ENCODE peak calls at places on chromosomes 5 and 9, in six cellular contexts. One of them, this sample, is unnamed.
A peak's percentile ranks its signal among the peaks of the same experiment; 100 is the strongest.

GRCh38 chr5:61351733-61352132 is 19.7 kb downstream of the ZSWIM6 start:
- DNase-seq in iPS DF 6.9: no peak
- DNase-seq in right atrium auricular region: no peak
- DNase-seq in fibroblast of pulmonary artery: no peak
- DNase-seq in SJSA1: no peak
- DNase-seq in GM23248: no peak
- DNase-seq in this sample: no peak

GRCh38 chr5:76441101-76441500 is 38.0 kb downstream of the IQGAP2 start:
- DNase-seq in GM23248: no peak
- DNase-seq in iPS DF 6.9: no peak
- DNase-seq in right atrium auricular region: no peak
- DNase-seq in fibroblast of pulmonary artery: no peak
- DNase-seq in SJSA1: no peak
- DNase-seq in this sample: no peak

GRCh38 chr9:135252980-135253304 is 165.5 kb downstream of the OLFM1 start:
- DNase-seq in SJSA1: no peak
- DNase-seq in iPS DF 6.9: no peak
- DNase-seq in right atrium auricular region: no peak
- DNase-seq in GM23248: peak; percentile 15
- DNase-seq in fibroblast of pulmonary artery: no peak
- DNase-seq in this sample: no peak

GRCh38 chr9:91693226-91693625 is 256.8 kb downstream of the ROR2 start:
- DNase-seq in iPS DF 6.9: no peak
- DNase-seq in right atrium auricular region: peak; percentile 44
- DNase-seq in fibroblast of pulmonary artery: no peak
- DNase-seq in GM23248: no peak
- DNase-seq in SJSA1: no peak
- DNase-seq in this sample: no peak

GRCh38 chr5:74767579-74767913 is 497 bp downstream of the NSA2 start:
- DNase-seq in GM23248: peak; percentile 81
- DNase-seq in SJSA1: no peak
- DNase-seq in right atrium auricular region: no peak
- DNase-seq in fibroblast of pulmonary artery: peak; percentile 63
- DNase-seq in iPS DF 6.9: no peak
- DNase-seq in this sample: peak; percentile 31

GRCh38 chr5:98568336-98568735 is 205.1 kb upstream of the RGMB start:
- DNase-seq in right atrium auricular region: no peak
- DNase-seq in GM23248: peak; percentile 66
- DNase-seq in SJSA1: no peak
- DNase-seq in fibroblast of pulmonary artery: no peak
- DNase-seq in iPS DF 6.9: no peak
- DNase-seq in this sample: no peak

GRCh38 chr5:78630047-78630446 is 18.5 kb downstream of the LHFPL2 start:
- DNase-seq in GM23248: no peak
- DNase-seq in fibroblast of pulmonary artery: no peak
- DNase-seq in iPS DF 6.9: no peak
- DNase-seq in SJSA1: no peak
- DNase-seq in right atrium auricular region: no peak
- DNase-seq in this sample: no peak

GRCh38 chr9:27528886-27529315 is 713 bp downstream of the MOB3B start:
- DNase-seq in GM23248: peak; percentile 38
- DNase-seq in fibroblast of pulmonary artery: peak; percentile 11
- DNase-seq in iPS DF 6.9: no peak
- DNase-seq in SJSA1: no peak
- DNase-seq in right atrium auricular region: peak; percentile 70
- DNase-seq in this sample: no peak

GRCh38 chr9:126327016-126327749 is 554 bp downstream of the MVB12B start:
- DNase-seq in fibroblast of pulmonary artery: no peak
- DNase-seq in iPS DF 6.9: no peak
- DNase-seq in GM23248: peak; percentile 23
- DNase-seq in SJSA1: no peak
- DNase-seq in right atrium auricular region: no peak
- DNase-seq in this sample: no peak

GRCh38 chr5:105836263-105836662 is 1834.5 kb downstream of the EFNA5 start:
- DNase-seq in fibroblast of pulmonary artery: peak; percentile 47
- DNase-seq in GM23248: peak; percentile 74
- DNase-seq in right atrium auricular region: no peak
- DNase-seq in iPS DF 6.9: no peak
- DNase-seq in SJSA1: no peak
- DNase-seq in this sample: no peak
- H3K4me3 ChIP-seq in fibroblast of pulmonary artery: no peak overlapping the region
- H3K4me3 ChIP-seq in GM23248: no peak overlapping the region
- H3K4me3 ChIP-seq in right atrium auricular region: no peak overlapping the region
- H3K4me3 ChIP-seq in iPS DF 6.9: no peak overlapping the region
- H3K4me3 ChIP-seq in SJSA1: no peak overlapping the region
- H3K4me3 ChIP-seq in this sample: no peak overlapping the region

GRCh38 chr9:99118782-99119466 is 14.0 kb downstream of the TGFBR1 start:
- DNase-seq in GM23248: no peak
- DNase-seq in right atrium auricular region: no peak
- DNase-seq in fibroblast of pulmonary artery: no peak
- DNase-seq in iPS DF 6.9: no peak
- DNase-seq in SJSA1: no peak
- DNase-seq in this sample: peak; percentile 85
- H3K4me3 ChIP-seq in GM23248: no peak overlapping the region
- H3K4me3 ChIP-seq in right atrium auricular region: no peak overlapping the region
- H3K4me3 ChIP-seq in fibroblast of pulmonary artery: no peak overlapping the region
- H3K4me3 ChIP-seq in iPS DF 6.9: no peak overlapping the region
- H3K4me3 ChIP-seq in SJSA1: no peak overlapping the region
- H3K4me3 ChIP-seq in this sample: peak overlapping the region; percentile 35

GRCh38 chr9:137199411-137200121 is 975 bp downstream of the TPRN start:
- DNase-seq in fibroblast of pulmonary artery: peak; percentile 25
- DNase-seq in iPS DF 6.9: no peak
- DNase-seq in GM23248: peak; percentile 28
- DNase-seq in right atrium auricular region: no peak
- DNase-seq in SJSA1: no peak
- DNase-seq in this sample: no peak
- H3K4me3 ChIP-seq in fibroblast of pulmonary artery: peak overlapping the region; percentile 46
- H3K4me3 ChIP-seq in iPS DF 6.9: peak overlapping the region; percentile 42
- H3K4me3 ChIP-seq in GM23248: peak overlapping the region; percentile 66
- H3K4me3 ChIP-seq in right atrium auricular region: peak overlapping the region; percentile 38
- H3K4me3 ChIP-seq in SJSA1: peak overlapping the region; percentile 77
- H3K4me3 ChIP-seq in this sample: no peak overlapping the region

GRCh38 chr5:10594591-10595210 is 30.8 kb downstream of the ANKRD33B start:
- DNase-seq in SJSA1: peak; percentile 96
- DNase-seq in right atrium auricular region: peak; percentile 43
- DNase-seq in fibroblast of pulmonary artery: peak; percentile 48
- DNase-seq in iPS DF 6.9: no peak
- DNase-seq in GM23248: no peak
- DNase-seq in this sample: no peak

GRCh38 chr5:10595678-10596309 is 31.9 kb downstream of the ANKRD33B start:
- DNase-seq in iPS DF 6.9: no peak
- DNase-seq in SJSA1: peak; percentile 94
- DNase-seq in GM23248: peak; percentile 95
- DNase-seq in right atrium auricular region: peak; percentile 72
- DNase-seq in fibroblast of pulmonary artery: peak; percentile 85
- DNase-seq in this sample: no peak

GRCh38 chr5:10593531-10594181 is 29.8 kb downstream of the ANKRD33B start:
- DNase-seq in right atrium auricular region: peak; percentile 44
- DNase-seq in GM23248: no peak
- DNase-seq in fibroblast of pulmonary artery: no peak
- DNase-seq in iPS DF 6.9: no peak
- DNase-seq in SJSA1: peak; percentile 31
- DNase-seq in this sample: no peak

GRCh38 chr5:10596310-10596703 is 32.4 kb downstream of the ANKRD33B start:
- DNase-seq in right atrium auricular region: peak; percentile 32
- DNase-seq in iPS DF 6.9: no peak
- DNase-seq in GM23248: no peak
- DNase-seq in SJSA1: no peak
- DNase-seq in fibroblast of pulmonary artery: no peak
- DNase-seq in this sample: no peak

DNA sequence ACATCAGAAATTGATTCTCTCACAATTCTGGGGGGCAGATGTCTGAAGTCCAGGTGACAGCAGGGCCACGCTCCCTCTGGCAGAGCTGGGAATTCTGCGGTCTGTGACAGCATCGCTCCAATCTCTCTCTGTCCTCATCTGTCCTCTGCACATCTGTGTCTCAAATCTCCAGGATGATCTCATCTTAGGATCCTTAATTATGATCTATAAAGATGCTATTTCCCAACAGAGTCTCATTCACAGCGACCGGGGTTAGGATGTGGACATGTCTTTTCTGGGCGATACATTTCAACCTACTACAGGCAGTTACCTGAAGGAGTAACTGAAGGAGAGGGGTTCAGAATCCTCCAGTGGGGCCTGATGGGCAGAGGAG is 31.4 kb downstream of the ANKRD33B start:
- DNase-seq in right atrium auricular region: peak; percentile 57
- DNase-seq in fibroblast of pulmonary artery: no peak
- DNase-seq in SJSA1: no peak
- DNase-seq in iPS DF 6.9: no peak
- DNase-seq in GM23248: peak; percentile 83
- DNase-seq in this sample: no peak
- H3K4me3 ChIP-seq in right atrium auricular region: no peak overlapping the region
- H3K4me3 ChIP-seq in fibroblast of pulmonary artery: peak overlapping the region; percentile 15
- H3K4me3 ChIP-seq in SJSA1: no peak overlapping the region
- H3K4me3 ChIP-seq in iPS DF 6.9: no peak overlapping the region
- H3K4me3 ChIP-seq in GM23248: peak overlapping the region; percentile 57
- H3K4me3 ChIP-seq in this sample: no peak overlapping the region

DNA sequence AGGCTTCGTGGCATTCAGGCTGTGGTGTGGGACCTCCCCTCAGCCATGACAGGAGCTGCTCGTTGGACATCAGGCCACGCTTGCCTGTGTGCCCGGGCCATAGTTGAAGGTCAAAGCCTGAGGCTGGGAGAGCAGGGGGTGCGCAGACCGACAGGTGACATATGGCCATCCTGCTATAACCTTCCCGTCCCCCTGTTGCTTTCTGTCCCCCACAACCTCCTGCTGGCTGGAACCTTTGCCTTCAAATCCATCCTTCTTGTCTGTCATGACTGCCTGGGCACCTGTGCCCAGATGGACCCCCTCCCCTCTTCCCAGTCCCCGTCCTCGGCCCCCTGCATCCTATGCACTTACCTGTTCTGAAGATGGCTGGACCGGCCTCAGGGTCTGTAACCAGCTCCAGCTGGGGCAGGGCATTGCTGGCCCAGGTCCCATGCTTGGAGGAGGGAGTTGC is 83.2 kb downstream of the WNK2 start:
- DNase-seq in SJSA1: no peak
- DNase-seq in fibroblast of pulmonary artery: no peak
- DNase-seq in right atrium auricular region: peak; percentile 52
- DNase-seq in GM23248: no peak
- DNase-seq in iPS DF 6.9: no peak
- DNase-seq in this sample: no peak
- H3K4me3 ChIP-seq in SJSA1: no peak overlapping the region
- H3K4me3 ChIP-seq in fibroblast of pulmonary artery: no peak overlapping the region
- H3K4me3 ChIP-seq in right atrium auricular region: no peak overlapping the region
- H3K4me3 ChIP-seq in GM23248: no peak overlapping the region
- H3K4me3 ChIP-seq in iPS DF 6.9: no peak overlapping the region
- H3K4me3 ChIP-seq in this sample: no peak overlapping the region

GRCh38 chr5:147234825-147235635 is at the start of gene STK32A:
- DNase-seq in right atrium auricular region: no peak
- DNase-seq in SJSA1: peak; percentile 42
- DNase-seq in iPS DF 6.9: peak; percentile 61
- DNase-seq in GM23248: peak; percentile 37
- DNase-seq in fibroblast of pulmonary artery: peak; percentile 14
- DNase-seq in this sample: no peak
- H3K4me3 ChIP-seq in right atrium auricular region: peak within 1 kb of the TSS; percentile 51
- H3K4me3 ChIP-seq in SJSA1: peak within 1 kb of the TSS; percentile 36
- H3K4me3 ChIP-seq in iPS DF 6.9: peak within 1 kb of the TSS; percentile 40
- H3K4me3 ChIP-seq in GM23248: peak within 1 kb of the TSS; percentile 67
- H3K4me3 ChIP-seq in fibroblast of pulmonary artery: peak within 1 kb of the TSS; percentile 55
- H3K4me3 ChIP-seq in this sample: no peak within 1 kb of the TSS

DNA sequence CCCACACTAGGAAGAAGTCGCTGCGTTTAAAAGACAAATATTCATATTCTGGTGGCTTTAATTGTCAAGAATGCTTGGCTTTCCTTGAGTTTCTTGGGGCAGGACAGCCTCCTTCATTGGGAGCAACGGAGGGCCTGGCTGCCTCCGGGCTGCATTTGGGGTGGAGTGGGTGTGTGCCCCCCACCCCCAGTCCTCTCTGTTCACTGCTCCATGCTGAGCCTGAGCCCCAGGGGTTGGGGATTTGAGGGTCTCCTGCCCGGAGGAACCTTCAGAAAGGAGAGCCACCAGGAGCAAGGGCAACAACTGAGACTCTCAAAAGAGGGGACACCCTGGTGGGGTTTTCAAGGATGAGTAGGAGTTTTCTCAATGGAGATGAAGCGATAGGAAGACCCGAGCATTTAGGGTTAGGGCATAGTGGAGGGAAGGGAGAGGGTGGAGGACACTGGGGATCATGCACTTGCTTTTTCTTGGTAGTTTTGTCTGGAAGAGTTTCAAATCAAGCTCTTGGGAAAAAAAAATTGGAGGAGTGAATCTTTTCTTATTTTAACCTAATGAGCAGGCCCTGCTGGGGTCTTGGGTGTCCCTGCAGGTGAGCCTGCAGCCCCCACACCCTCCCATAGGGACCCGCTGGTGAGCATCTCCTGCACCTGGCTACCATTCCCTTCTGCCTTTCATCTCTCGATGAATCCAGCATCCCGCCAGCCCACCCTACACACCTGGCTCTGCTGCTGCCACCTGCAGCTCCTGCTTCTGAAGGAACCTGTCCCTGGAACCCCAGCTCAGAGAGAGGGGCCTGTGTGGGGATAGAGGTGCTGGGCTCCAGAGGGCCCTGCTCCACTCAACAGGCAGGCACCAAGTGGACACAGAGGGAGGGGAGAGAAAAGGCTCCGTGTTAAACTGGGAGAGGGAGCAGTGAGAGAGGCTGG is 4.1 kb downstream of the SLC6A19 start:
- DNase-seq in iPS DF 6.9: no peak
- DNase-seq in GM23248: no peak
- DNase-seq in SJSA1: no peak
- DNase-seq in fibroblast of pulmonary artery: no peak
- DNase-seq in right atrium auricular region: no peak
- DNase-seq in this sample: no peak
- H3K4me3 ChIP-seq in iPS DF 6.9: no peak overlapping the region
- H3K4me3 ChIP-seq in GM23248: no peak overlapping the region
- H3K4me3 ChIP-seq in SJSA1: no peak overlapping the region
- H3K4me3 ChIP-seq in fibroblast of pulmonary artery: no peak overlapping the region
- H3K4me3 ChIP-seq in right atrium auricular region: no peak overlapping the region
- H3K4me3 ChIP-seq in this sample: no peak overlapping the region

GRCh38 chr5:135697959-135698345 is 119.2 kb upstream of the CXCL14 start:
- DNase-seq in SJSA1: no peak
- DNase-seq in iPS DF 6.9: no peak
- DNase-seq in fibroblast of pulmonary artery: no peak
- DNase-seq in GM23248: no peak
- DNase-seq in right atrium auricular region: peak; percentile 48
- DNase-seq in this sample: no peak
- H3K4me3 ChIP-seq in SJSA1: no peak overlapping the region
- H3K4me3 ChIP-seq in iPS DF 6.9: no peak overlapping the region
- H3K4me3 ChIP-seq in fibroblast of pulmonary artery: no peak overlapping the region
- H3K4me3 ChIP-seq in GM23248: no peak overlapping the region
- H3K4me3 ChIP-seq in right atrium auricular region: no peak overlapping the region
- H3K4me3 ChIP-seq in this sample: no peak overlapping the region

DNA sequence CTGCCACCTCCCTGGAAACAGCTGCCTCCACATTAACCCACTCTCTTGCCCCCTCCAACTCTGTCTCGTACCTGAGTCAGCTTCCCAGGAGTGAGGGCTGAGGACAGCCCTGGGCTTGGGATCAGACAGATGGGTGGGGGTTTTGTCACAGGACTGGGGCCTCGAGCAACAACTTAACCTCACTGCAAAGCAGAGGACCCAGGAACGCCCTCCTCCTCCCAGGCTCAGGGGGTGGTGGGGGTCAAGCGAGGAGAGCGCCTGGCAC is 446 bp downstream of the SARDH start:
- DNase-seq in iPS DF 6.9: no peak
- DNase-seq in GM23248: no peak
- DNase-seq in fibroblast of pulmonary artery: no peak
- DNase-seq in right atrium auricular region: no peak
- DNase-seq in SJSA1: no peak
- DNase-seq in this sample: no peak
- H3K4me3 ChIP-seq in iPS DF 6.9: peak overlapping the region; percentile 5
- H3K4me3 ChIP-seq in GM23248: no peak overlapping the region
- H3K4me3 ChIP-seq in fibroblast of pulmonary artery: peak overlapping the region; percentile 50
- H3K4me3 ChIP-seq in right atrium auricular region: no peak overlapping the region
- H3K4me3 ChIP-seq in SJSA1: no peak overlapping the region
- H3K4me3 ChIP-seq in this sample: peak overlapping the region; percentile 46

GRCh38 chr9:12065050-12065449 is 628.1 kb upstream of the TYRP1 start:
- DNase-seq in SJSA1: no peak
- DNase-seq in iPS DF 6.9: no peak
- DNase-seq in fibroblast of pulmonary artery: peak; percentile 49
- DNase-seq in GM23248: no peak
- DNase-seq in right atrium auricular region: no peak
- DNase-seq in this sample: no peak
- H3K4me3 ChIP-seq in SJSA1: no peak overlapping the region
- H3K4me3 ChIP-seq in iPS DF 6.9: no peak overlapping the region
- H3K4me3 ChIP-seq in fibroblast of pulmonary artery: no peak overlapping the region
- H3K4me3 ChIP-seq in GM23248: no peak overlapping the region
- H3K4me3 ChIP-seq in right atrium auricular region: no peak overlapping the region
- H3K4me3 ChIP-seq in this sample: no peak overlapping the region

This sample was measured in Jurkat, Clone E6-1.